ENCODE peak calls at places on chromosomes 11 and 22, in four cellular contexts. W, L, M and U are unnamed samples.

GRCh38 chr11:575324-575995 is 810 bp upstream of the PHRF1 start:
- DNase-seq in W (no peak), L (peak), M (no peak), U (peak)

GRCh38 chr11:26283852-26284421 is 48.0 kb upstream of the ANO3 start:
- DNase-seq in W (peak), L (no peak), M (no peak), U (no peak)

GRCh38 chr11:839875-840617 is 2.3 kb downstream of the POLR2L start:
- DNase-seq in W (no peak), L (no peak), M (no peak), U (no peak)

GRCh38 chr11:61347916-61348461 is 13.7 kb downstream of the CYB561A3 start:
- DNase-seq in W (no peak), L (no peak), M (no peak), U (no peak)

GRCh38 chr11:14359573-14360031 is 619 bp upstream of the RRAS2 start:
- DNase-seq in W (no peak), L (no peak), M (peak), U (no peak)

GRCh38 chr22:47486569-47487312 is 724.3 kb downstream of the TBC1D22A start:
- DNase-seq in W (no peak), L (no peak), M (no peak), U (no peak)

GRCh38 chr22:48678171-48679135 is 1149.2 kb downstream of the BRD1 start:
- DNase-seq in W (no peak), L (no peak), M (no peak), U (no peak)

GRCh38 chr11:1656061-1656441 is 26.5 kb downstream of the KRTAP5-5 start:
- DNase-seq in W (no peak), L (no peak), M (no peak), U (no peak)

GRCh38 chr22:39273950-39274887 is 29.4 kb upstream of the PDGFB start:
- DNase-seq in W (no peak), L (no peak), M (no peak), U (no peak)

GRCh38 chr11:129280027-129280811 is 88.1 kb upstream of the ARHGAP32 start:
- DNase-seq in W (no peak), L (no peak), M (peak), U (no peak)

GRCh38 chr11:133964356-133964755 is 7.6 kb upstream of the IGSF9B start:
- DNase-seq in W (no peak), L (no peak), M (no peak), U (no peak)

GRCh38 chr11:62390237-62390636 is 28.6 kb upstream of the SCGB1A1 start:
- DNase-seq in W (no peak), L (no peak), M (no peak), U (no peak)

GRCh38 chr11:15976433-15977045 is 379.8 kb downstream of the SOX6 start:
- DNase-seq in W (no peak), L (no peak), M (peak), U (no peak)

GRCh38 chr11:15981292-15981691 is 375.1 kb downstream of the SOX6 start:
- DNase-seq in W (no peak), L (no peak), M (no peak), U (no peak)

GRCh38 chr11:15975742-15976141 is 380.6 kb downstream of the SOX6 start:
- DNase-seq in W (no peak), L (no peak), M (no peak), U (no peak)

GRCh38 chr11:15972838-15973237 is 383.5 kb downstream of the SOX6 start:
- DNase-seq in W (peak), L (no peak), M (no peak), U (no peak)

GRCh38 chr11:15977116-15977515 is 379.2 kb downstream of the SOX6 start:
- DNase-seq in W (no peak), L (no peak), M (no peak), U (no peak)
- H4K91ac ChIP-seq in W (no peak), L (no peak), M (peak), U (no peak)

DNA sequence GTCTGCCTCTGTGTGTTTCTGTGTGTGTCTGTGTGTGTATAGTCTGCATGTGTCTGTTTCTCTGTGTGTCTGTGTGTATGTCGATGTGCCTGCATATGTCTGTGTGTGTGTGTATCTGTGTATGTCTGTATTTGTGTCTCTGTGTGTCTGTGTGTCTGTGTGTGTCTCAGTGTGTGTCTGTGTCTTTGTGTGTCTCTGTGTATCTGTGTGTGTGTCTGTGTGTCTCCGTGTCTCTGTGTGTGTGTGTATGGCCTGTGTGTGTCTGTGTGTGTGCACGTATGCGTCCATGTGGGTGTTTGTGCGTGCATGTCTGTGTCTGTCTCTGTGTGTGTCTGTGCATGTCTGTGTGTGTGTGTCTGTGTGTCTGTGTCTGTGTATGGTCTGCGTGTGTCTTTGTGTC is 439 bp downstream of the SNX32 start:
- DNase-seq in W (no peak), L (no peak), M (no peak), U (no peak)
- H4K91ac ChIP-seq in W (no peak), L (peak), M (peak), U (peak)

GRCh38 chr11:107018274-107018901 is at the start of gene GUCY1A2:
- DNase-seq in W (peak), L (peak), M (no peak), U (peak)
- H4K91ac ChIP-seq in W (no peak), L (no peak), M (no peak), U (no peak)

GRCh38 chr11:69403556-69404215 is 77.8 kb upstream of the LINC01488 start:
- DNase-seq in W (no peak), L (no peak), M (peak), U (no peak)
- H4K91ac ChIP-seq in W (no peak), L (no peak), M (peak), U (no peak)

GRCh38 chr22:36775589-36775965 is 342 bp downstream of the IFT27 start:
- DNase-seq in W (no peak), L (peak), M (peak), U (peak)
- H4K91ac ChIP-seq in W (no peak), L (no peak), M (peak), U (no peak)

DNA sequence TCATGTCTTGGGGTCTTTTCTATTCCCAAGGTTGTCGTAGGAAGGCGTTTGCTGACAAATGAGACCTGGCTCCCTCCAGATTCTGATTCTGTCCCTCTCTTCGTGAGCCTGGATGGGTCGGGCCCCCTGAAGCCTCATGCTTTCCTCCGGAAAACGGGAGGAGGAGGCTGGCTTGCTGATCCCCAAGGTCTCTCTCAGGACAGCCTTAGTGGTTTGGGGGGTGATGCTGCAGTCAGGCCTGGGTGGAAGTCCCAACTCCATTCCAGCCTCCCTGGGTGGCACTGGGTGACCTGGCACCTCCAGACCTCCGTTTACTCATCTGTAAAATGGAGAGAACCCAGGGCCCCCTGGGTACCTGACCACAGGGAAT is 23.4 kb upstream of the SMIM38 start:
- DNase-seq in W (no peak), L (no peak), M (no peak), U (no peak)
- H4K91ac ChIP-seq in W (no peak), L (no peak), M (peak), U (peak)

GRCh38 chr11:60334005-60334620 is 7.1 kb downstream of the MS4A6E start:
- DNase-seq in W (peak), L (peak), M (peak), U (peak)

GRCh38 chr11:60332923-60333322 is 5.9 kb downstream of the MS4A6E start:
- DNase-seq in W (no peak), L (no peak), M (no peak), U (no peak)

GRCh38 chr11:60338053-60338452 is 11.0 kb downstream of the MS4A6E start:
- DNase-seq in W (no peak), L (no peak), M (no peak), U (no peak)

GRCh38 chr11:60336767-60337391 is 9.8 kb downstream of the MS4A6E start:
- DNase-seq in W (no peak), L (no peak), M (no peak), U (no peak)
- H4K91ac ChIP-seq in W (no peak), L (no peak), M (no peak), U (no peak)